ENCODE peak calls at places on chromosome 2, in four cellular contexts. I, X, Q and V are unnamed samples.

GRCh38 chr2:127415593-127416485 is 2.4 kb upstream of the PROC start:
- DNase-seq in I (peak), X (peak), Q (peak), V (no peak)

GRCh38 chr2:70728128-70728527 is 39.9 kb downstream of the ADD2 start:
- DNase-seq in I (no peak), X (no peak), Q (no peak), V (no peak)

GRCh38 chr2:794554-795244 is 117.5 kb upstream of the TMEM18 start:
- DNase-seq in I (no peak), X (no peak), Q (no peak), V (no peak)

GRCh38 chr2:118202707-118203303 is 114.5 kb downstream of the INSIG2 start:
- DNase-seq in I (peak), X (peak), Q (peak), V (peak)

GRCh38 chr2:182868049-182868422 is 1.6 kb upstream of the FRZB start:
- DNase-seq in I (peak), X (no peak), Q (no peak), V (no peak)

GRCh38 chr2:122341007-122341406 is 585.6 kb downstream of the TSN start:
- DNase-seq in I (no peak), X (no peak), Q (no peak), V (no peak)

GRCh38 chr2:43412121-43412753 is 183.6 kb downstream of the THADA start:
- DNase-seq in I (no peak), X (no peak), Q (no peak), V (no peak)

GRCh38 chr2:45691152-45691551 is 39.7 kb downstream of the PRKCE start:
- DNase-seq in I (no peak), X (peak), Q (no peak), V (no peak)

DNA sequence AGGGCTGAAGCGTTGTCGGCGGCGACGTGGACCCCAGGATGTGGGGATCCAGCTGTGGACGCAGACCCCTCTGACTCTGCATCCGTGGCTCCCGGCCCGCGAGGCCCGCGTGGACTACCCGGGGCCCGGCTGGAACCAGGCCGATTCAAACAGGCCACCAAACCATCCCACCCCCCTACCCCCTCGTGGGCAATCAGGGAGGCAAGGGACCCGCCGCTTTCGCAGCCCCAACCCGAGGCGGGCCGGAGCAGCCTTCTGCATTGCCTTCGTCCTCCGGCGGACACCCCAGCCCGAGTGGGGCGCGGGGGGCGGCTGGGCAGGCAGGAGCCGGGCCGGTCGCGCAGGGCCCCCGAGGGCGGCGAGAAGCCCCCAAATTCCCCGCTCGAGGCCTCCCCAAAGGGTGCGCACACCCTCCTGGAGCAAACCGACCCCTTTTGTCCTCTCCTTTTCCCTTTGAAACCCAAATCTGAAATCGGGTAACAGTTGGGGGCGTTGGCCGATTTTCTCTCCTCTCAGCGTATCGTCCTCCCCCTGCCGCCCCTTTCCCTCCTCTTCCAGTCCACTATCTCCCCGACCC is 7.3 kb downstream of the SP9 start:
- DNase-seq in I (no peak), X (no peak), Q (peak), V (no peak)
- H3K4me3 ChIP-seq in I (no peak), X (peak), Q (no peak), V (no peak)

GRCh38 chr2:217851191-217852020 is 151.4 kb downstream of the TNS1 start:
- DNase-seq in I (no peak), X (peak), Q (no peak), V (peak)

GRCh38 chr2:217853961-217854360 is 148.8 kb downstream of the TNS1 start:
- DNase-seq in I (no peak), X (no peak), Q (no peak), V (no peak)

GRCh38 chr2:217853301-217853881 is 149.4 kb downstream of the TNS1 start:
- DNase-seq in I (no peak), X (peak), Q (peak), V (no peak)

GRCh38 chr2:217854684-217855083 is 148.1 kb downstream of the TNS1 start:
- DNase-seq in I (no peak), X (peak), Q (no peak), V (no peak)

GRCh38 chr2:217852812-217853211 is 150.0 kb downstream of the TNS1 start:
- DNase-seq in I (no peak), X (peak), Q (no peak), V (no peak)
- H3K4me3 ChIP-seq in I (no peak), X (peak), Q (no peak), V (no peak)

DNA sequence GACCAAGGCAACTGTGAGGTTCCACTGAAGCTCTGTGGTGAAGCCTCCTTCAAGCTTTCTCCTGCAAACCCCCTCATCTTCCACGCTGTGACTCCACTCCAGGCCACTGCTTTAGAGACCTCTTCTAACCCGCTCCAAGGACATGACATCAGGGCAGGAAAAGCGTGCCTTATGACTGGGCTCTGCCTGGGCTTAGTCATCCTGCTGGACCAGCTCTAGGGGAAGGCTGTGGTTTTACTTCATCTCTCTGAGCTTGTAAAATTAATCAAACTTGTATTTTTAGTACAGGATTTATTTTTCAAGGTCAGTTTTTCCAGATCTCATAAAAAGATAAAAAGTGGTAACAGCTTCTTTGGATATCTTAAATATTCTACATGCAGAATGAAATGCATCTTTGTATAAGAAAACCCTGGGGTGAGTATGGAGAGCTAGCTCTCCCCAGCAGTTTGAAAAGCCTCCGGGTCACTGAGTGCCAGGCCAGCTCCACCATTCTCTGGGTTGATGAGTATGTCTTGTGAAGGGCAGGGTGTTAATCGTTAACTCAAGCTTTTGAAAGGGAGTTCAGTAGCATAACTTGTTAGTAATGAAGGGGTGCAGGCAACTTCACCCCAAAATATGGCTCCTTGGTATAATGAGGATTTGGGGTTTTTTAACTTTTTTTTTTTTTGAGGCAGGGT is 33.1 kb upstream of the YPEL5 start:
- DNase-seq in I (peak), X (no peak), Q (peak), V (peak)
- H3K4me3 ChIP-seq in I (no peak), X (no peak), Q (no peak), V (no peak)

GRCh38 chr2:224883700-224884099 is 158.6 kb downstream of the DOCK10 start:
- DNase-seq in I (no peak), X (no peak), Q (no peak), V (no peak)
- H3K4me3 ChIP-seq in I (no peak), X (no peak), Q (no peak), V (no peak)

DNA sequence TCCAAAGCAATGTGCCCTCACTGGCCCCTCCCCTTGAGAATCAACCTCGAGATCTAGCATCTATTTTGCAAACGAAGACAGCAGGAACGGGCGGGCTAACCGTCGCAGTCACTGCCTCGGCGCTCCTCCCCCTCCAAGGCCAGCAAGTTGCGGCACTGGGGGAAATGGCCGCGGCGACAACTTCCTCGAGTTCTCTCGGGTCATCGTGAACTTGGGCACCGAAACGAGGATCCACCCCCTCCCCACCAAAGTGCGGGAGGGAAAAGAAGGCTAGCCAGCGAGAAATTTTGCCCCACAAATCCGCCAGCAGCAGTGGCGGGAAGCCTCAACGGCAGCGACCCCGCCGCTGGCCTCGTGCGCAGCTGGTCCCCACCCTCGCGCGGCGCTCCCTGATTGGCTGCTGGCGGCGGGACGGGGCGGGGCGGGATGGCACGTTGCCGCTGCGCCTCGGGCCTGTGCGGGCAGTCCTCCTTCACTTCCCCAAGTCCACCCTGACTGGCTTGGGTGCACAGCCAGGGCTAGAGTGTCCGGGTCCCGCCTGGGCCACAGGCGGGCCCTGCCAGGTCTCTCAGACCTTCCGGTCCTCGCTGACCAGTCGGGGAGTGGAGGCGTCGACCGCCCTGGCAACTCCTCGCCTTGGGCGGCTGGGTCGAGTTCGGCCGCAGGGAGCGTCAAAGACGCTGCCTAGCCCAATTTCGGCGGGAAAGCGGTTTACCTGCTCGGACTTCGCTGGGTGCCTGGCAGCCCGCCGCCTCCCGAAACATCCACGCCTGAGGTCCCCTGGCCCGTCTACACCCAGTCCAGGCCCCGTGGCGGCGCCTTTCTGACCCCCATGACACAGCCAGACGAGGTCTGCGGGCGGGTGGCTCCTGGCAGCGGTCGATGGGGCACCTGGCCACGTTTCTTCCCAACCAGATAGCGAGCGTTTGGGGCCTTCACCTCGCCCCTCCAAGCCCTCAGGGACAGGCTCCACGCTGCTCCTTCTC is at the start of gene BOLL:
- DNase-seq in I (no peak), X (no peak), Q (no peak), V (no peak)
- H3K4me3 ChIP-seq in I (no peak), X (peak), Q (peak), V (peak)

GRCh38 chr2:65093211-65093610 is 36.7 kb downstream of the RAB1A start:
- DNase-seq in I (peak), X (no peak), Q (no peak), V (no peak)
- H3K4me3 ChIP-seq in I (no peak), X (no peak), Q (no peak), V (no peak)

GRCh38 chr2:10790228-10790973 is 22.2 kb downstream of the PDIA6 start:
- DNase-seq in I (peak), X (no peak), Q (no peak), V (no peak)

GRCh38 chr2:10795508-10796046 is 17.0 kb downstream of the PDIA6 start:
- DNase-seq in I (no peak), X (no peak), Q (no peak), V (no peak)

GRCh38 chr2:10794891-10795290 is 17.7 kb downstream of the PDIA6 start:
- DNase-seq in I (no peak), X (no peak), Q (no peak), V (no peak)

GRCh38 chr2:10792001-10792400 is 20.6 kb downstream of the PDIA6 start:
- DNase-seq in I (no peak), X (no peak), Q (no peak), V (no peak)

GRCh38 chr2:10792660-10793400 is 19.8 kb downstream of the PDIA6 start:
- DNase-seq in I (no peak), X (no peak), Q (no peak), V (no peak)
- H3K4me3 ChIP-seq in I (no peak), X (no peak), Q (no peak), V (no peak)

DNA sequence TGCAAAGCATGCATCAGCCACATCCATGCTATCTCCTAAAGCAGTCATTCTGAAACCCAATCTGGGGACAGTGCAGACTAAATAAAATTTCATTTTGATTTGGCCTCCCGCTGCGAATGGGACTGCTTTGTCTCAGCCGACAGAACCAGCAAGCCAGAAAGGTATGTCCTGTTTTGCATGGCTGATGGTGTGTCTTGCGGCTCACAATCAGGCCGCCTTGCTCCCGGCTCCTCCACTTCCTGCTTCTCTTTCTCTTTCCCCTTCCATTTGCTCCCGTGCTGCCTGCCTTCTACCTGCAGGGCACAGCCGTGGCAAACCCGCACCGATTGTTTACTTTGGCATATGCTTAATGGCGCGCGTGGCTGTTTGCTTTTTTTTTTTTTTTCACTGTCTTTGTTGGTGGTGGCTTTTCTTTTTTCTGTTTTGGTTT is 419.5 kb upstream of the POU3F3 start:
- DNase-seq in I (peak), X (no peak), Q (peak), V (no peak)
- H3K4me3 ChIP-seq in I (no peak), X (peak), Q (peak), V (peak)

DNA sequence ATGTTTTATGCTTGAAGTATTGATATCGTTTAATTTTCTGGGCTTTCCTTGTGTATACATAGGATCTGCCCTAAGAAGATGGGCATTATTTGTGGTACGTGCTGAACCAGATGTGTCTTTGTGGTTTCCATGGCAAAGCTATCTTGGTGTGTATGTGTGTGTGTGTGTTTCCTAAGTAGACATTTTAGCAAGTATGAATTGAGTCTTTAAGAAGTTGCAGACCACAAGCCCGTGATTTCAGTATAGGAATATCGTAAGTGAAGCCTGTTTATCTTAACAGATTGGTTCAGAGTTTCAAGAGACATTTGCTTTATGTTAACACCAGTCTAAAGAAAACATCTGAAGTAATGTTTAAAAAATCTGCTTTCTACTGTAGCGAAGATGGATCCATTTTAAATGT is 92.2 kb upstream of the FOSL2 start:
- DNase-seq in I (no peak), X (no peak), Q (peak), V (no peak)
- H3K4me3 ChIP-seq in I (no peak), X (no peak), Q (no peak), V (no peak)

GRCh38 chr2:16172324-16173175 is 232.2 kb downstream of the MYCN start:
- DNase-seq in I (no peak), X (no peak), Q (no peak), V (no peak)
- H3K4me3 ChIP-seq in I (no peak), X (no peak), Q (no peak), V (no peak)